ENCODE peak calls at places on chromosomes 4 and X, in ten cellular contexts. One of them, this sample, is unnamed.

GRCh38 chr4:35151816-35152572 is 1092.3 kb downstream of the ARAP2 start:
- DNase-seq in thoracic aorta: no peak
- DNase-seq in GM12878: no peak
- DNase-seq in heart left ventricle: no peak
- DNase-seq in mucosa of descending colon: no peak
- DNase-seq in CD8-positive, alpha-beta T cell: no peak
- DNase-seq in cardiac muscle cell: no peak
- DNase-seq in foreskin fibroblast: no peak
- DNase-seq in HepG2: peak; percentile 32
- DNase-seq in tibial artery: no peak
- DNase-seq in this sample: no peak

GRCh38 chr4:123554263-123554662 is 157.7 kb downstream of the SPRY1 start:
- DNase-seq in tibial artery: no peak
- DNase-seq in GM12878: no peak
- DNase-seq in heart left ventricle: no peak
- DNase-seq in cardiac muscle cell: peak; percentile 26
- DNase-seq in thoracic aorta: no peak
- DNase-seq in CD8-positive, alpha-beta T cell: no peak
- DNase-seq in foreskin fibroblast: no peak
- DNase-seq in HepG2: no peak
- DNase-seq in mucosa of descending colon: no peak
- DNase-seq in this sample: no peak

GRCh38 chrX:51891821-51892551 is 1.4 kb upstream of the MAGED1 start:
- DNase-seq in HepG2: no peak
- DNase-seq in GM12878: no peak
- DNase-seq in foreskin fibroblast: peak; percentile 83
- DNase-seq in tibial artery: peak; percentile 67
- DNase-seq in mucosa of descending colon: no peak
- DNase-seq in thoracic aorta: no peak
- DNase-seq in heart left ventricle: peak; percentile 59
- DNase-seq in cardiac muscle cell: peak; percentile 72
- DNase-seq in CD8-positive, alpha-beta T cell: no peak
- DNase-seq in this sample: no peak

GRCh38 chrX:39854772-39855747 is 242.7 kb downstream of the BCOR start:
- DNase-seq in cardiac muscle cell: no peak
- DNase-seq in mucosa of descending colon: no peak
- DNase-seq in foreskin fibroblast: no peak
- DNase-seq in thoracic aorta: no peak
- DNase-seq in HepG2: no peak
- DNase-seq in GM12878: peak; percentile 82
- DNase-seq in tibial artery: no peak
- DNase-seq in CD8-positive, alpha-beta T cell: peak; percentile 59
- DNase-seq in heart left ventricle: no peak
- DNase-seq in this sample: peak; percentile 76

GRCh38 chrX:100980608-100981497 is 11.3 kb downstream of the ARL13A start:
- DNase-seq in GM12878: no peak
- DNase-seq in thoracic aorta: peak; percentile 15
- DNase-seq in foreskin fibroblast: peak; percentile 92
- DNase-seq in HepG2: peak; percentile 39
- DNase-seq in mucosa of descending colon: no peak
- DNase-seq in cardiac muscle cell: peak; percentile 62
- DNase-seq in heart left ventricle: peak; percentile 36
- DNase-seq in tibial artery: peak; percentile 90
- DNase-seq in CD8-positive, alpha-beta T cell: no peak
- DNase-seq in this sample: no peak

GRCh38 chr4:122475233-122475632 is 18.7 kb upstream of the IL2 start:
- DNase-seq in cardiac muscle cell: no peak
- DNase-seq in CD8-positive, alpha-beta T cell: no peak
- DNase-seq in heart left ventricle: no peak
- DNase-seq in GM12878: no peak
- DNase-seq in mucosa of descending colon: no peak
- DNase-seq in HepG2: no peak
- DNase-seq in tibial artery: no peak
- DNase-seq in thoracic aorta: no peak
- DNase-seq in foreskin fibroblast: no peak
- DNase-seq in this sample: no peak

GRCh38 chr4:61312526-61312925 is 112.4 kb downstream of the ADGRL3 start:
- DNase-seq in heart left ventricle: no peak
- DNase-seq in foreskin fibroblast: peak; percentile 6
- DNase-seq in CD8-positive, alpha-beta T cell: no peak
- DNase-seq in cardiac muscle cell: peak; percentile 38
- DNase-seq in GM12878: no peak
- DNase-seq in tibial artery: no peak
- DNase-seq in HepG2: no peak
- DNase-seq in mucosa of descending colon: no peak
- DNase-seq in thoracic aorta: no peak
- DNase-seq in this sample: no peak

GRCh38 chrX:101117701-101118100 is 19.7 kb downstream of the CENPI start:
- DNase-seq in cardiac muscle cell: peak; percentile 17
- DNase-seq in GM12878: no peak
- DNase-seq in CD8-positive, alpha-beta T cell: no peak
- DNase-seq in mucosa of descending colon: no peak
- DNase-seq in heart left ventricle: no peak
- DNase-seq in thoracic aorta: no peak
- DNase-seq in foreskin fibroblast: peak; percentile 8
- DNase-seq in tibial artery: no peak
- DNase-seq in HepG2: no peak
- DNase-seq in this sample: no peak

GRCh38 chr4:26804876-26805275 is 55.8 kb upstream of the STIM2 start:
- DNase-seq in thoracic aorta: no peak
- DNase-seq in foreskin fibroblast: no peak
- DNase-seq in CD8-positive, alpha-beta T cell: no peak
- DNase-seq in HepG2: no peak
- DNase-seq in tibial artery: no peak
- DNase-seq in heart left ventricle: no peak
- DNase-seq in cardiac muscle cell: no peak
- DNase-seq in mucosa of descending colon: no peak
- DNase-seq in GM12878: no peak
- DNase-seq in this sample: no peak

GRCh38 chr4:26806331-26806730 is 54.3 kb upstream of the STIM2 start:
- DNase-seq in cardiac muscle cell: no peak
- DNase-seq in heart left ventricle: no peak
- DNase-seq in GM12878: no peak
- DNase-seq in mucosa of descending colon: no peak
- DNase-seq in foreskin fibroblast: no peak
- DNase-seq in tibial artery: no peak
- DNase-seq in CD8-positive, alpha-beta T cell: no peak
- DNase-seq in HepG2: no peak
- DNase-seq in thoracic aorta: no peak
- DNase-seq in this sample: no peak

GRCh38 chr4:26802790-26803189 is 57.9 kb upstream of the STIM2 start:
- DNase-seq in foreskin fibroblast: no peak
- DNase-seq in thoracic aorta: no peak
- DNase-seq in HepG2: no peak
- DNase-seq in heart left ventricle: no peak
- DNase-seq in GM12878: no peak
- DNase-seq in tibial artery: no peak
- DNase-seq in CD8-positive, alpha-beta T cell: no peak
- DNase-seq in mucosa of descending colon: no peak
- DNase-seq in cardiac muscle cell: no peak
- DNase-seq in this sample: no peak

GRCh38 chr4:26803462-26803861 is 57.2 kb upstream of the STIM2 start:
- DNase-seq in GM12878: no peak
- DNase-seq in tibial artery: no peak
- DNase-seq in HepG2: no peak
- DNase-seq in heart left ventricle: no peak
- DNase-seq in thoracic aorta: no peak
- DNase-seq in CD8-positive, alpha-beta T cell: no peak
- DNase-seq in mucosa of descending colon: no peak
- DNase-seq in cardiac muscle cell: no peak
- DNase-seq in foreskin fibroblast: no peak
- DNase-seq in this sample: no peak

DNA sequence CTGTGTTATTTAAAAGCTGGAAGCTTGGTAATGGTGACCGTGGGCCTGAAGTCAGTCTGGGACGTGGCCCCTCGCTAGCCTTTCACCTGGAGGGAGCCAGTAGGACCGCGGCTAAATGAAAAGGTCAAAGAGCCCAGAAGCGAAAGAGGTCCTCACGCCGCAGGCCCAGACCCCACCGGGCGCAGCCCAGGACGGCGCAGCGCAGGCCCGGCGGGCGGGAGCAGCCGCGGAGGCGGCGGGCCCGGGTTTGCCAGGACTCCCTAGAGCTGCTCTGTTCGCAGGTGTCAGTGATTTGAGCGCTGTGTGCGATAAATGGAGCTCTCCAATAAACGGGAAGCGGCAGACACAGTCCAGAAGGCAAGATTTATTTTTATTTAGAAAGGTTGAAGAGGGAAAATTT is 56.2 kb upstream of the STIM2 start:
- DNase-seq in heart left ventricle: no peak
- DNase-seq in HepG2: no peak
- DNase-seq in thoracic aorta: no peak
- DNase-seq in CD8-positive, alpha-beta T cell: no peak
- DNase-seq in GM12878: no peak
- DNase-seq in cardiac muscle cell: no peak
- DNase-seq in tibial artery: no peak
- DNase-seq in mucosa of descending colon: no peak
- DNase-seq in foreskin fibroblast: no peak
- DNase-seq in this sample: no peak
- H3K4me3 ChIP-seq in heart left ventricle: no peak overlapping the region
- H3K4me3 ChIP-seq in HepG2: no peak overlapping the region
- H3K4me3 ChIP-seq in thoracic aorta: no peak overlapping the region
- H3K4me3 ChIP-seq in CD8-positive, alpha-beta T cell: no peak overlapping the region
- H3K4me3 ChIP-seq in GM12878: no peak overlapping the region
- H3K4me3 ChIP-seq in cardiac muscle cell: no peak overlapping the region
- H3K4me3 ChIP-seq in tibial artery: no peak overlapping the region
- H3K4me3 ChIP-seq in mucosa of descending colon: no peak overlapping the region
- H3K4me3 ChIP-seq in foreskin fibroblast: no peak overlapping the region
- H3K4me3 ChIP-seq in this sample: no peak overlapping the region

DNA sequence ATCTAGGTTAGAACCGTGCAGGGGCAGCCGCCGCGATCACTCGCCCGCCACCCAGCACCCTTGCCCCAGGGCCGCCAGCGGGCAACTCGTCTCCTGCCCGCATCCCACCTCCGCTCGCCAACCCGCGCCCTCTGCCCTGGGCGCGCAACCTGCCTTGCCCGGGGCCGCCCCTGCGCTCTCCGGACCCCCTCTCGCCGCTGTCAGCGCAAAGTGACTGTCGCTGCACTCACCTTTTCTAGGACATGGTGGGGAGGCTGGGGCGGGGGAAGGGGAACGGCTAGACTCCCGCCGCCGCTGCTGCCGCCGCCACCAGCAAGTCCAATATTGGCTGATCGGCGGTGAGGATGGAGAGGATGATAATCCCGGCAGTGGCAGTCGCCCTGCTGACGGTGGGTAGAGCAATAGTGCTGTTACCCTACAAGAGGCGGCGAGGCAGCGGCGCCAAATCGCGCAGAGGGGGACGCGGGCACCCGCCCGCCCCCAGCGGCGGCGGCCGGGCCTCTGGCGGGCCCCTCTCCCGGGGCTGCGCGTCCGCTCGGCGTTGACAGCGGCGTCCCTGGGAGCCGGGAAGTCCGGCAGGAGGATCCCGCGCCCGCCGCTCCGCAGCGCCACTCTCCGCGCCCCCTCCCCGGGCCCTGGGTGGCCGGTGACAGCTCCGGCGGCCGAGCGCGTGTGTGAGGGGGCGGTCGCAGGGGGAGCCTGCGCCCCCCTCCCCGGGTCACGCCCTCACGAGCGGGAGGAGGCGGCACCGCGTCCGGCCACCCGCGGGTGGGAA is 2.3 kb upstream of the NR3C2 start:
- DNase-seq in mucosa of descending colon: peak; percentile 72
- DNase-seq in thoracic aorta: no peak
- DNase-seq in cardiac muscle cell: no peak
- DNase-seq in GM12878: no peak
- DNase-seq in heart left ventricle: peak; percentile 54
- DNase-seq in tibial artery: peak; percentile 68
- DNase-seq in foreskin fibroblast: no peak
- DNase-seq in HepG2: no peak
- DNase-seq in CD8-positive, alpha-beta T cell: peak; percentile 43
- DNase-seq in this sample: no peak
- TF ChIP-seq CTCF in mucosa of descending colon: peak; percentile 0
- TF ChIP-seq CTCF in thoracic aorta: no peak
- TF ChIP-seq CTCF in cardiac muscle cell: no peak
- TF ChIP-seq CTCF in GM12878: no peak
- TF ChIP-seq CTCF in heart left ventricle: no peak
- TF ChIP-seq CTCF in tibial artery: no peak
- TF ChIP-seq CTCF in foreskin fibroblast: no peak
- TF ChIP-seq CTCF in HepG2: no peak
- TF ChIP-seq CTCF in CD8-positive, alpha-beta T cell: peak; percentile 28
- TF ChIP-seq CTCF in this sample: no peak

GRCh38 chrX:15985937-15986336 is 131.3 kb upstream of the AP1S2 start:
- DNase-seq in cardiac muscle cell: no peak
- DNase-seq in mucosa of descending colon: no peak
- DNase-seq in heart left ventricle: no peak
- DNase-seq in CD8-positive, alpha-beta T cell: no peak
- DNase-seq in foreskin fibroblast: no peak
- DNase-seq in GM12878: no peak
- DNase-seq in HepG2: no peak
- DNase-seq in thoracic aorta: no peak
- DNase-seq in tibial artery: no peak
- DNase-seq in this sample: no peak

GRCh38 chrX:15988661-15989603 is 134.3 kb upstream of the AP1S2 start:
- DNase-seq in cardiac muscle cell: peak; percentile 78
- DNase-seq in thoracic aorta: no peak
- DNase-seq in heart left ventricle: no peak
- DNase-seq in HepG2: no peak
- DNase-seq in mucosa of descending colon: no peak
- DNase-seq in tibial artery: no peak
- DNase-seq in CD8-positive, alpha-beta T cell: no peak
- DNase-seq in GM12878: no peak
- DNase-seq in foreskin fibroblast: peak; percentile 72
- DNase-seq in this sample: no peak

DNA sequence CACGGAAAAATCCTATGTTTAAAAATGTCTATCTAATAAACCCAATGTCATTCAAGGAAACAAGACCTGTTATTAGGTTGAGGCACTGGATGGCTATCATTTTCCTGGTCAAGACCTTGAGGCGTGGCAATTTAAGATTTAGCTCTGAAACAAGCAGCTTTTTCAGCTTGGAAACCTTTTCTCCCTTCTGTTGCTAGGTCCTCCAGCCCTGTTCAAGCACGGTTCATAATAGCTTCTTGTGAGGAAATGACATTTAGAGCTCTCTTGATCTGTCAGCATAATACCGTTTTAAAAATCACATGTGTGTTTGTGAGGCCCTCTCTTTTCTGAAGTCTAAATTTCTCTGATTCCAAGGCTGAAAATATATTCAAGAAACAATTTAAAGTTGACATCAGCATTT is 133.6 kb upstream of the GRPR start:
- DNase-seq in tibial artery: no peak
- DNase-seq in thoracic aorta: no peak
- DNase-seq in GM12878: no peak
- DNase-seq in foreskin fibroblast: no peak
- DNase-seq in HepG2: no peak
- DNase-seq in CD8-positive, alpha-beta T cell: no peak
- DNase-seq in cardiac muscle cell: no peak
- DNase-seq in heart left ventricle: no peak
- DNase-seq in mucosa of descending colon: no peak
- DNase-seq in this sample: no peak
- H3K4me3 ChIP-seq in tibial artery: no peak overlapping the region
- H3K4me3 ChIP-seq in thoracic aorta: no peak overlapping the region
- H3K4me3 ChIP-seq in GM12878: no peak overlapping the region
- H3K4me3 ChIP-seq in foreskin fibroblast: no peak overlapping the region
- H3K4me3 ChIP-seq in HepG2: no peak overlapping the region
- H3K4me3 ChIP-seq in CD8-positive, alpha-beta T cell: no peak overlapping the region
- H3K4me3 ChIP-seq in cardiac muscle cell: no peak overlapping the region
- H3K4me3 ChIP-seq in heart left ventricle: no peak overlapping the region
- H3K4me3 ChIP-seq in mucosa of descending colon: no peak overlapping the region
- H3K4me3 ChIP-seq in this sample: no peak overlapping the region

GRCh38 chr4:166174717-166175510 is 301.9 kb downstream of the TLL1 start:
- DNase-seq in heart left ventricle: no peak
- DNase-seq in GM12878: no peak
- DNase-seq in thoracic aorta: no peak
- DNase-seq in HepG2: no peak
- DNase-seq in foreskin fibroblast: no peak
- DNase-seq in CD8-positive, alpha-beta T cell: no peak
- DNase-seq in mucosa of descending colon: no peak
- DNase-seq in tibial artery: no peak
- DNase-seq in cardiac muscle cell: peak; percentile 37
- DNase-seq in this sample: no peak

GRCh38 chr4:166172619-166173018 is 299.6 kb downstream of the TLL1 start:
- DNase-seq in heart left ventricle: no peak
- DNase-seq in thoracic aorta: no peak
- DNase-seq in tibial artery: no peak
- DNase-seq in foreskin fibroblast: no peak
- DNase-seq in CD8-positive, alpha-beta T cell: no peak
- DNase-seq in HepG2: no peak
- DNase-seq in cardiac muscle cell: no peak
- DNase-seq in GM12878: no peak
- DNase-seq in mucosa of descending colon: no peak
- DNase-seq in this sample: no peak

GRCh38 chr4:166165829-166166420 is 292.9 kb downstream of the TLL1 start:
- DNase-seq in GM12878: peak; percentile 36
- DNase-seq in mucosa of descending colon: no peak
- DNase-seq in thoracic aorta: no peak
- DNase-seq in HepG2: peak; percentile 73
- DNase-seq in cardiac muscle cell: peak; percentile 87
- DNase-seq in heart left ventricle: no peak
- DNase-seq in tibial artery: no peak
- DNase-seq in foreskin fibroblast: peak; percentile 44
- DNase-seq in CD8-positive, alpha-beta T cell: no peak
- DNase-seq in this sample: peak; percentile 42

DNA sequence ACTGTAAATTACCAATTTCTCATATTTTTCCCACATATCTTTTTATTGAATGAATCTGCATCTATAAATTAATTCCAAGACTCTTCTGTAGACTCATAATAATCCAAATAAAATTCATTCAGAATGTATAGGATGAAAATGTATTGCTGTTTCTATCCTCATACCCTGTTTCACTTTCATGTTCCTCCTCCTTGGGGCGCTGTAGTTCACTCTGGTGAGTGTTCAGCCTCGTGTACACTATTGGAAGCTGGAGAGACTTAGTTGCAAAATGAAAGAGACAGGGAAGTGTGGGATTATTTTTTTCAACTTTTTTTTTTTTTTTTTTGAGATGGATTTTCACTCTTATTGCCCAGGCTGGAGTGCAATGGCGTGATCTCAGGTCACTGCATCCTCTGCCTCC is 296.1 kb downstream of the TLL1 start:
- DNase-seq in mucosa of descending colon: no peak
- DNase-seq in CD8-positive, alpha-beta T cell: no peak
- DNase-seq in foreskin fibroblast: no peak
- DNase-seq in heart left ventricle: no peak
- DNase-seq in cardiac muscle cell: peak; percentile 45
- DNase-seq in thoracic aorta: no peak
- DNase-seq in HepG2: peak; percentile 4
- DNase-seq in GM12878: no peak
- DNase-seq in tibial artery: no peak
- DNase-seq in this sample: no peak
- TF ChIP-seq CTCF in mucosa of descending colon: no peak
- TF ChIP-seq CTCF in CD8-positive, alpha-beta T cell: no peak
- TF ChIP-seq CTCF in foreskin fibroblast: peak; percentile 32
- TF ChIP-seq CTCF in heart left ventricle: no peak
- TF ChIP-seq CTCF in cardiac muscle cell: peak; percentile 54
- TF ChIP-seq CTCF in thoracic aorta: no peak
- TF ChIP-seq CTCF in HepG2: peak; percentile 17
- TF ChIP-seq CTCF in GM12878: peak; percentile 43
- TF ChIP-seq CTCF in tibial artery: no peak
- TF ChIP-seq CTCF in this sample: peak; percentile 33